ENCODE peak calls at places on chromosomes 1 and 21, in five cellular contexts. O, K, M, U and A are unnamed samples.

GRCh38 chr1:203672354-203672753 is 45.7 kb downstream of the ATP2B4 start:
- DNase-seq in K (no peak), M (no peak), O (peak), U (no peak), A (no peak)

GRCh38 chr21:37915516-37915915 is 741 bp downstream of the KCNJ6 start:
- DNase-seq in M (no peak), U (no peak), K (peak), O (no peak), A (no peak)

GRCh38 chr1:76023669-76024407 is 50.7 kb upstream of the ST6GALNAC3 start:
- DNase-seq in O (no peak), M (no peak), K (no peak), U (no peak), A (no peak)

GRCh38 chr21:33024278-33025103 is 1.2 kb upstream of the OLIG2 start:
- DNase-seq in K (no peak), M (no peak), O (no peak), U (no peak), A (no peak)

GRCh38 chr1:29332204-29332603 is 95.9 kb downstream of the PTPRU start:
- DNase-seq in O (no peak), U (no peak), K (peak), M (no peak), A (no peak)

GRCh38 chr1:226598455-226598849 is 49.9 kb downstream of the STUM start:
- DNase-seq in K (no peak), O (no peak), U (no peak), M (no peak), A (no peak)

GRCh38 chr1:47378147-47378546 is 37.9 kb upstream of the FOXE3 start:
- DNase-seq in O (no peak), U (no peak), M (no peak), K (no peak), A (no peak)

GRCh38 chr1:83034846-83035245 is 964.1 kb downstream of the TTLL7 start:
- DNase-seq in O (no peak), K (no peak), U (no peak), M (no peak), A (no peak)

GRCh38 chr1:182957902-182958395 is 5.0 kb upstream of the SHCBP1L start:
- DNase-seq in U (no peak), K (no peak), O (no peak), M (no peak), A (no peak)

GRCh38 chr1:98929456-98929855 is 75.2 kb downstream of the PLPPR5 start:
- DNase-seq in K (peak), M (no peak), U (no peak), O (no peak), A (no peak)

GRCh38 chr1:187961895-187962294 is 1133.1 kb downstream of the PLA2G4A start:
- DNase-seq in U (no peak), M (no peak), O (no peak), K (no peak), A (no peak)

GRCh38 chr1:179586107-179586823 is 5.4 kb upstream of the TDRD5 start:
- DNase-seq in M (no peak), O (no peak), K (no peak), U (peak), A (no peak)

GRCh38 chr1:66633128-66633527 is 99.2 kb downstream of the SGIP1 start:
- DNase-seq in M (no peak), O (no peak), K (no peak), U (no peak), A (no peak)

GRCh38 chr1:198295975-198296374 is 139.2 kb downstream of the NEK7 start:
- DNase-seq in K (no peak), U (no peak), M (no peak), O (no peak), A (no peak)

GRCh38 chr1:61640531-61641125 is 84.3 kb downstream of the TM2D1 start:
- DNase-seq in U (no peak), K (no peak), O (no peak), M (no peak), A (no peak)

GRCh38 chr1:27719286-27720251 is 6.2 kb upstream of the FAM76A start:
- DNase-seq in O (no peak), U (no peak), K (peak), M (no peak), A (no peak)

GRCh38 chr1:100721502-100722205 is 2.1 kb downstream of the VCAM1 start:
- DNase-seq in O (no peak), K (no peak), M (no peak), U (no peak), A (peak)

GRCh38 chr1:30318413-30318812 is 405.0 kb downstream of the MATN1 start:
- DNase-seq in U (no peak), K (no peak), O (no peak), M (no peak), A (no peak)